ENCODE peak calls at places on chromosomes 16 and 17, in seven cellular contexts. H is A549, T is DND-41, C is HuH-7, L is endothelial cell, A is NCI-H2227 treated with DMSO at 0.1 percent for 48 hours, R is lower leg skin. M is an unnamed sample.

GRCh38 chr16:50881331-50881830 is 139.5 kb downstream of the CYLD start:
- DNase-seq in A (no peak), T (no peak), C (no peak), R (no peak), H (no peak), L (no peak), M (no peak)

GRCh38 chr16:23835390-23836077 is at the start of gene PRKCB:
- DNase-seq in R (peak), L (peak), A (peak), H (peak), C (no peak), T (peak), M (no peak)

GRCh38 chr16:48562475-48562874 is 47.5 kb downstream of the N4BP1 start:
- DNase-seq in H (no peak), T (no peak), R (no peak), A (no peak), C (no peak), L (no peak), M (no peak)

GRCh38 chr17:45794840-45795239 is 10.7 kb downstream of the CRHR1 start:
- DNase-seq in L (peak), A (no peak), H (peak), R (no peak), T (no peak), C (peak), M (peak)

GRCh38 chr16:4472880-4473279 is 1.5 kb downstream of the NMRAL1 start:
- DNase-seq in R (no peak), C (no peak), H (no peak), T (no peak), L (no peak), A (no peak), M (no peak)

GRCh38 chr17:82231562-82232321 is 2.9 kb downstream of the SLC16A3 start:
- DNase-seq in R (peak), H (peak), A (no peak), C (peak), T (no peak), L (peak), M (no peak)

GRCh38 chr16:13873835-13874438 is 46.0 kb upstream of the ERCC4 start:
- DNase-seq in L (peak), C (peak), A (peak), R (no peak), T (no peak), H (peak), M (peak)

GRCh38 chr17:10144976-10145375 is 53.4 kb downstream of the GAS7 start:
- DNase-seq in R (no peak), H (no peak), T (peak), C (no peak), L (no peak), A (no peak), M (no peak)

GRCh38 chr16:15775663-15776304 is 81.0 kb downstream of the MYH11 start:
- DNase-seq in T (no peak), L (no peak), A (no peak), R (no peak), H (no peak), C (no peak), M (no peak)

GRCh38 chr16:17331071-17331521 is 139.7 kb downstream of the XYLT1 start:
- DNase-seq in H (no peak), R (peak), A (no peak), T (no peak), L (no peak), C (no peak), M (no peak)

GRCh38 chr16:25143898-25144297 is 32.4 kb downstream of the LCMT1 start:
- DNase-seq in A (no peak), H (peak), L (peak), C (peak), T (no peak), R (no peak), M (no peak)

GRCh38 chr17:72588961-72589360 is 468.1 kb downstream of the SOX9 start:
- DNase-seq in H (peak), T (peak), L (no peak), C (no peak), R (peak), A (no peak), M (no peak)

GRCh38 chr16:88315543-88316105 is 67.1 kb upstream of the ZNF469 start:
- DNase-seq in C (no peak), T (no peak), R (no peak), A (no peak), L (peak), H (peak), M (no peak)

GRCh38 chr16:57689772-57690558 is 4.6 kb upstream of the DRC7 start:
- DNase-seq in H (no peak), A (no peak), L (peak), C (no peak), T (peak), R (no peak), M (no peak)

GRCh38 chr17:46763416-46763815 is 55.1 kb downstream of the WNT3 start:
- DNase-seq in T (no peak), C (no peak), A (no peak), H (no peak), R (no peak), L (no peak), M (no peak)

GRCh38 chr17:263773-264172 is 82.3 kb upstream of the DOC2B start:
- DNase-seq in C (no peak), L (no peak), A (no peak), T (no peak), R (no peak), H (no peak), M (no peak)

GRCh38 chr16:1993731-1994131 is 4.0 kb downstream of the SYNGR3 start:
- DNase-seq in R (no peak), C (peak), A (no peak), L (no peak), H (peak), T (no peak), M (peak)

GRCh38 chr17:4733073-4733531 is 1.9 kb downstream of the MED11 start:
- DNase-seq in A (no peak), L (no peak), R (no peak), H (no peak), T (no peak), C (no peak), M (no peak)

GRCh38 chr17:78528541-78528940 is 48.7 kb downstream of the DNAH17 start:
- DNase-seq in A (peak), L (no peak), R (no peak), C (no peak), T (peak), H (no peak), M (no peak)

GRCh38 chr17:75896360-75897075 is at the start of gene TRIM65:
- DNase-seq in A (no peak), R (peak), C (peak), L (peak), H (peak), T (peak), M (peak)

GRCh38 chr16:88886915-88887521 is 20.6 kb upstream of the PABPN1L start:
- DNase-seq in A (no peak), R (no peak), L (no peak), C (no peak), T (no peak), H (no peak), M (no peak)

GRCh38 chr17:80163315-80163714 is 6.5 kb upstream of the CARD14 start:
- DNase-seq in C (no peak), L (no peak), T (no peak), A (no peak), H (no peak), R (no peak), M (no peak)

GRCh38 chr17:82814834-82815233 is 25.0 kb downstream of the ZNF750 start:
- DNase-seq in H (no peak), L (no peak), R (no peak), C (no peak), A (no peak), T (no peak), M (no peak)

GRCh38 chr16:17497648-17498047 is 26.9 kb upstream of the XYLT1 start:
- DNase-seq in R (no peak), A (no peak), C (no peak), H (no peak), T (no peak), L (no peak), M (no peak)

GRCh38 chr17:64092952-64093451 is 36.9 kb downstream of the ERN1 start:
- DNase-seq in C (no peak), H (no peak), R (no peak), L (no peak), T (no peak), A (no peak), M (no peak)

GRCh38 chr16:761580-761979 is 1.0 kb downstream of the MSLN start:
- DNase-seq in L (no peak), H (no peak), C (no peak), T (no peak), A (no peak), R (no peak), M (no peak)

GRCh38 chr17:50134206-50135110 is 4.5 kb upstream of the SAMD14 start:
- DNase-seq in T (no peak), L (no peak), C (no peak), A (no peak), H (no peak), R (no peak), M (no peak)

GRCh38 chr17:40371261-40371929 is 6.9 kb upstream of the GJD3 start:
- DNase-seq in A (no peak), H (peak), T (peak), R (no peak), L (no peak), C (no peak), M (no peak)

GRCh38 chr17:78176548-78177025 is 8.2 kb downstream of the SYNGR2 start:
- DNase-seq in L (peak), H (peak), C (peak), T (peak), A (peak), R (peak), M (no peak)

GRCh38 chr17:68641276-68642117 is 40.3 kb upstream of the FAM20A start:
- DNase-seq in T (no peak), L (no peak), R (no peak), C (no peak), H (no peak), A (no peak), M (no peak)

GRCh38 chr16:21101631-21102420 is 48.8 kb downstream of the DNAH3 start:
- DNase-seq in R (no peak), H (peak), L (peak), A (no peak), T (peak), C (peak), M (peak)

GRCh38 chr17:78923660-78924453 is 1.3 kb downstream of the TIMP2 start:
- DNase-seq in A (peak), T (peak), R (peak), C (peak), H (peak), L (no peak), M (no peak)

GRCh38 chr16:2033057-2033911 is 6.6 kb downstream of the NHERF2 start:
- DNase-seq in T (no peak), H (peak), R (no peak), A (no peak), C (no peak), L (no peak), M (no peak)

GRCh38 chr17:55774834-55775233 is 24.0 kb downstream of the PCTP start:
- DNase-seq in C (no peak), R (no peak), H (no peak), L (no peak), T (no peak), A (no peak), M (no peak)

GRCh38 chr17:16398270-16399267 is 16.8 kb upstream of the TRPV2 start:
- DNase-seq in C (no peak), R (no peak), A (no peak), L (peak), T (no peak), H (no peak), M (no peak)

GRCh38 chr17:76262732-76263344 is 2.3 kb upstream of the UBALD2 start:
- DNase-seq in H (no peak), T (no peak), A (peak), R (no peak), L (no peak), C (no peak), M (no peak)

M was measured in RKO.